ENCODE peak calls at places on chromosomes 3 and 15, in seven cellular contexts. H, Z, D, U, K, G and R are unnamed samples.

GRCh38 chr15:67085237-67085817 is 19.9 kb downstream of the SMAD3 start:
- DNase-seq in U (no peak), Z (no peak), D (no peak), H (no peak), G (no peak), K (no peak), R (peak)

GRCh38 chr3:1696654-1697275 is 401.9 kb upstream of the CNTN4 start:
- DNase-seq in Z (no peak), K (no peak), D (no peak), G (no peak), U (no peak), H (no peak), R (no peak)

GRCh38 chr3:171354049-171354705 is 106.0 kb downstream of the TNIK start:
- DNase-seq in H (no peak), G (no peak), K (no peak), U (no peak), D (no peak), Z (no peak), R (no peak)

GRCh38 chr3:105594219-105594618 is 227.5 kb downstream of the ALCAM start:
- DNase-seq in K (no peak), D (no peak), G (no peak), H (no peak), Z (no peak), U (no peak), R (no peak)

GRCh38 chr3:105349988-105350387 is 16.7 kb upstream of the ALCAM start:
- DNase-seq in H (no peak), K (no peak), G (no peak), Z (no peak), D (no peak), U (no peak), R (no peak)

GRCh38 chr3:53166781-53167291 is 5.8 kb downstream of the PRKCD start:
- DNase-seq in U (no peak), H (peak), K (no peak), D (no peak), Z (peak), G (no peak), R (peak)

GRCh38 chr3:49397470-49397869 is 14.3 kb downstream of the RHOA start:
- DNase-seq in Z (no peak), U (no peak), G (no peak), H (no peak), D (no peak), K (no peak), R (no peak)

GRCh38 chr3:84318273-84318809 is 640.4 kb upstream of the CADM2 start:
- DNase-seq in U (no peak), D (no peak), K (no peak), H (no peak), Z (no peak), G (peak), R (no peak)

GRCh38 chr3:138850151-138850550 is 15.4 kb upstream of the PIK3CB start:
- DNase-seq in H (no peak), U (no peak), K (no peak), Z (no peak), G (no peak), D (no peak), R (no peak)

GRCh38 chr15:71802770-71803169 is 7.6 kb upstream of the NR2E3 start:
- DNase-seq in D (no peak), K (peak), U (no peak), Z (no peak), H (no peak), G (no peak), R (peak)

GRCh38 chr3:168051579-168052183 is 44.0 kb downstream of the GOLIM4 start:
- DNase-seq in K (no peak), Z (peak), D (no peak), U (no peak), H (no peak), G (no peak), R (no peak)

GRCh38 chr15:51649659-51650521 is 27.3 kb upstream of the DMXL2 start:
- DNase-seq in D (peak), K (no peak), G (peak), Z (peak), U (no peak), H (peak), R (peak)

GRCh38 chr15:72825831-72826230 is 42.3 kb upstream of the ADPGK start:
- DNase-seq in U (no peak), K (peak), D (no peak), Z (no peak), G (no peak), H (no peak), R (no peak)

GRCh38 chr15:80317389-80318169 is 65.6 kb upstream of the CTXND1 start:
- DNase-seq in D (no peak), H (no peak), K (no peak), Z (peak), U (no peak), G (peak), R (no peak)

GRCh38 chr3:68059628-68060027 is 405.2 kb upstream of the SUCLG2 start:
- DNase-seq in U (no peak), G (no peak), Z (no peak), H (no peak), D (no peak), K (no peak), R (no peak)